ENCODE peak calls at places on chromosomes 1 and 21, in six cellular contexts. One of them, this sample, is unnamed.

GRCh38 chr1:205615789-205616188 is 16.0 kb downstream of the ELK4 start:
- DNase-seq in lung: no peak
- DNase-seq in psoas muscle: no peak
- DNase-seq in HAP-1: no peak
- DNase-seq in CD8-positive, alpha-beta T cell: no peak
- DNase-seq in epithelial cell of proximal tubule: no peak
- DNase-seq in this sample: no peak

GRCh38 chr1:236888126-236888525 is 93.0 kb downstream of the MTR start:
- DNase-seq in CD8-positive, alpha-beta T cell: no peak
- DNase-seq in psoas muscle: no peak
- DNase-seq in epithelial cell of proximal tubule: no peak
- DNase-seq in HAP-1: no peak
- DNase-seq in lung: no peak
- DNase-seq in this sample: no peak

GRCh38 chr1:55554611-55555010 is 339.4 kb upstream of the USP24 start:
- DNase-seq in epithelial cell of proximal tubule: no peak
- DNase-seq in HAP-1: no peak
- DNase-seq in CD8-positive, alpha-beta T cell: no peak
- DNase-seq in lung: no peak
- DNase-seq in psoas muscle: no peak
- DNase-seq in this sample: no peak

GRCh38 chr1:212634252-212634651 is 25.7 kb downstream of the ATF3 start:
- DNase-seq in psoas muscle: no peak
- DNase-seq in HAP-1: no peak
- DNase-seq in lung: no peak
- DNase-seq in CD8-positive, alpha-beta T cell: no peak
- DNase-seq in epithelial cell of proximal tubule: no peak
- DNase-seq in this sample: no peak

GRCh38 chr1:173532237-173532636 is 55.1 kb downstream of the PRDX6 start:
- DNase-seq in HAP-1: no peak
- DNase-seq in psoas muscle: no peak
- DNase-seq in epithelial cell of proximal tubule: no peak
- DNase-seq in CD8-positive, alpha-beta T cell: no peak
- DNase-seq in lung: no peak
- DNase-seq in this sample: no peak

GRCh38 chr21:28587748-28588147 is 404.9 kb downstream of the LTN1 start:
- DNase-seq in lung: no peak
- DNase-seq in epithelial cell of proximal tubule: no peak
- DNase-seq in psoas muscle: no peak
- DNase-seq in HAP-1: no peak
- DNase-seq in CD8-positive, alpha-beta T cell: no peak
- DNase-seq in this sample: no peak

GRCh38 chr21:37564924-37565529 is 198.5 kb downstream of the DYRK1A start:
- DNase-seq in HAP-1: no peak
- DNase-seq in epithelial cell of proximal tubule: no peak
- DNase-seq in lung: no peak
- DNase-seq in psoas muscle: no peak
- DNase-seq in CD8-positive, alpha-beta T cell: no peak
- DNase-seq in this sample: no peak

GRCh38 chr1:54569339-54569738 is 21.3 kb downstream of the ACOT11 start:
- DNase-seq in CD8-positive, alpha-beta T cell: no peak
- DNase-seq in lung: no peak
- DNase-seq in epithelial cell of proximal tubule: no peak
- DNase-seq in psoas muscle: no peak
- DNase-seq in HAP-1: no peak
- DNase-seq in this sample: no peak

GRCh38 chr1:65832296-65832695 is 39.6 kb downstream of the PDE4B start:
- DNase-seq in lung: no peak
- DNase-seq in psoas muscle: no peak
- DNase-seq in epithelial cell of proximal tubule: no peak
- DNase-seq in HAP-1: no peak
- DNase-seq in CD8-positive, alpha-beta T cell: no peak
- DNase-seq in this sample: no peak

GRCh38 chr1:41582851-41583657 is 98.6 kb upstream of the EDN2 start:
- DNase-seq in lung: no peak
- DNase-seq in CD8-positive, alpha-beta T cell: no peak
- DNase-seq in psoas muscle: no peak
- DNase-seq in epithelial cell of proximal tubule: no peak
- DNase-seq in HAP-1: no peak
- DNase-seq in this sample: no peak

GRCh38 chr21:26469789-26470188 is 103.3 kb downstream of the CYYR1 start:
- DNase-seq in CD8-positive, alpha-beta T cell: no peak
- DNase-seq in epithelial cell of proximal tubule: peak
- DNase-seq in HAP-1: no peak
- DNase-seq in psoas muscle: no peak
- DNase-seq in lung: peak
- DNase-seq in this sample: no peak

GRCh38 chr1:39238476-39238875 is 34.0 kb downstream of the MACF1 start:
- DNase-seq in epithelial cell of proximal tubule: no peak
- DNase-seq in lung: no peak
- DNase-seq in psoas muscle: no peak
- DNase-seq in CD8-positive, alpha-beta T cell: no peak
- DNase-seq in HAP-1: no peak
- DNase-seq in this sample: no peak

GRCh38 chr1:75133754-75134655 is at the start of gene LHX8:
- DNase-seq in CD8-positive, alpha-beta T cell: no peak
- DNase-seq in epithelial cell of proximal tubule: no peak
- DNase-seq in lung: no peak
- DNase-seq in psoas muscle: no peak
- DNase-seq in HAP-1: no peak
- DNase-seq in this sample: no peak
- H3K4me3 ChIP-seq in CD8-positive, alpha-beta T cell: no peak
- H3K4me3 ChIP-seq in epithelial cell of proximal tubule: no peak
- H3K4me3 ChIP-seq in lung: no peak
- H3K4me3 ChIP-seq in psoas muscle: peak
- H3K4me3 ChIP-seq in HAP-1: no peak
- H3K4me3 ChIP-seq in this sample: no peak

GRCh38 chr1:28439320-28439719 is 66.5 kb upstream of the RCC1 start:
- DNase-seq in HAP-1: no peak
- DNase-seq in lung: no peak
- DNase-seq in CD8-positive, alpha-beta T cell: no peak
- DNase-seq in epithelial cell of proximal tubule: no peak
- DNase-seq in psoas muscle: no peak
- DNase-seq in this sample: no peak
- H3K4me3 ChIP-seq in HAP-1: no peak
- H3K4me3 ChIP-seq in lung: no peak
- H3K4me3 ChIP-seq in CD8-positive, alpha-beta T cell: no peak
- H3K4me3 ChIP-seq in epithelial cell of proximal tubule: peak
- H3K4me3 ChIP-seq in psoas muscle: peak
- H3K4me3 ChIP-seq in this sample: no peak

DNA sequence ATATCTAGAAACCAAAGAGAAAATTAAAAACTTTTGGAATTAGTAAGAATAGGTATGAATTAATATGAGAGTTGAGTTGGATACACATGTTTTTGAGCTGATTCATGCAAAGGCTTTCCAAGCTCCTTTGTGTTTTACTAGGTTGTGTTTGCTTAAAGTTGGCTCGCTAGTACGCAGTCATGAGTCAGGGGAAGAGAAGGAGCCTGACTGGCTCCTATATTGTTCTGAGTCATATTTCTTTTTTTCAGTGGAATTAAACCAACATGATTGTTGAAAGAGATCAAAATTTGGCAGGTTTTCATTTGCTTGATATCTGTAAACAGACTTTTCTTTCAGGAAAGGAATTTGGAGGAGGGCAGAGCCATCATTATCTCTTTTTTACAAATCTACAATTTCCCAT is 66.7 kb downstream of the MAGI3 start:
- DNase-seq in CD8-positive, alpha-beta T cell: no peak
- DNase-seq in HAP-1: no peak
- DNase-seq in psoas muscle: no peak
- DNase-seq in lung: peak
- DNase-seq in epithelial cell of proximal tubule: peak
- DNase-seq in this sample: no peak
- H3K4me3 ChIP-seq in CD8-positive, alpha-beta T cell: no peak
- H3K4me3 ChIP-seq in HAP-1: no peak
- H3K4me3 ChIP-seq in psoas muscle: no peak
- H3K4me3 ChIP-seq in lung: no peak
- H3K4me3 ChIP-seq in epithelial cell of proximal tubule: no peak
- H3K4me3 ChIP-seq in this sample: no peak

GRCh38 chr1:40389871-40390560 is 16.5 kb downstream of the SMAP2 start:
- DNase-seq in psoas muscle: no peak
- DNase-seq in epithelial cell of proximal tubule: peak
- DNase-seq in CD8-positive, alpha-beta T cell: peak
- DNase-seq in HAP-1: peak
- DNase-seq in lung: peak
- DNase-seq in this sample: peak
- H3K4me3 ChIP-seq in psoas muscle: no peak
- H3K4me3 ChIP-seq in epithelial cell of proximal tubule: no peak
- H3K4me3 ChIP-seq in CD8-positive, alpha-beta T cell: peak
- H3K4me3 ChIP-seq in HAP-1: no peak
- H3K4me3 ChIP-seq in lung: no peak
- H3K4me3 ChIP-seq in this sample: peak

GRCh38 chr1:203751051-203751450 is 13.9 kb upstream of the LAX1 start:
- DNase-seq in CD8-positive, alpha-beta T cell: no peak
- DNase-seq in psoas muscle: no peak
- DNase-seq in lung: no peak
- DNase-seq in epithelial cell of proximal tubule: no peak
- DNase-seq in HAP-1: peak
- DNase-seq in this sample: no peak

GRCh38 chr1:203754455-203754864 is 10.5 kb upstream of the LAX1 start:
- DNase-seq in HAP-1: no peak
- DNase-seq in psoas muscle: no peak
- DNase-seq in CD8-positive, alpha-beta T cell: peak
- DNase-seq in epithelial cell of proximal tubule: no peak
- DNase-seq in lung: no peak
- DNase-seq in this sample: no peak
- H3K4me3 ChIP-seq in HAP-1: no peak
- H3K4me3 ChIP-seq in psoas muscle: no peak
- H3K4me3 ChIP-seq in CD8-positive, alpha-beta T cell: peak
- H3K4me3 ChIP-seq in epithelial cell of proximal tubule: no peak
- H3K4me3 ChIP-seq in lung: no peak
- H3K4me3 ChIP-seq in this sample: no peak

DNA sequence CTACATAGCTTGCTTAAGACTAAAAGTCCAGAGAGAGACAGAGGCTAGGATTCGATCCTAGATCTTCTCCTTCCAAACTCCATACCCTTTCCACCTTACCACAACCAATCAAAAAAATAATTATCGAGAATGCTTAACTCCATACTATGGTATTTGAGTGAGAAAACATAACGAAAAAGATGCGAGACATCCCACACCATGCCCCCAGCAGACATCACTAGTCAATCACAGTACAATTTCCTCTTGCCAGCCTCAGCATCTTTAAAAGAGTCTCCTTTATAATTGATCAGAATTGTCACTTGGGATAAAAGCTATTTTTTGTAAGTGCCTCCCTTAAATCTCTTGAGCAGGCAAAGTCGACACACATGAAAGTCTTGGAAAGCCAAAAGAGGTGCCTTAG is 875 bp downstream of the NCF2 start:
- DNase-seq in lung: no peak
- DNase-seq in epithelial cell of proximal tubule: no peak
- DNase-seq in CD8-positive, alpha-beta T cell: no peak
- DNase-seq in psoas muscle: no peak
- DNase-seq in HAP-1: no peak
- DNase-seq in this sample: no peak
- H3K4me3 ChIP-seq in lung: peak
- H3K4me3 ChIP-seq in epithelial cell of proximal tubule: no peak
- H3K4me3 ChIP-seq in CD8-positive, alpha-beta T cell: no peak
- H3K4me3 ChIP-seq in psoas muscle: peak
- H3K4me3 ChIP-seq in HAP-1: no peak
- H3K4me3 ChIP-seq in this sample: no peak